ENCODE peak calls at places on chromosomes 2 and 18, in five cellular contexts. T, R, Y, M and F are unnamed samples.

GRCh38 chr18:12960846-12961397 is 13.1 kb downstream of the SEH1L start:
- DNase-seq in R (no peak), Y (no peak), M (no peak), T (no peak), F (no peak)

GRCh38 chr18:23887035-23887434 is 127.5 kb upstream of the TTC39C start:
- DNase-seq in R (no peak), T (no peak), M (no peak), Y (peak; percentile 12), F (no peak)

GRCh38 chr2:143954208-143954607 is 565.7 kb downstream of the ZEB2 start:
- DNase-seq in T (no peak), M (no peak), Y (peak; percentile 47), R (no peak), F (peak; percentile 55)

GRCh38 chr2:187586091-187586632 is 31.9 kb upstream of the TFPI start:
- DNase-seq in M (no peak), Y (peak; percentile 3), T (peak; percentile 34), R (no peak), F (peak; percentile 55)

GRCh38 chr18:58800582-58800981 is 64.1 kb upstream of the ZNF532 start:
- DNase-seq in Y (no peak), T (no peak), M (no peak), R (no peak), F (no peak)

GRCh38 chr2:129233751-129234406 is 745.6 kb upstream of the RAB6C start:
- DNase-seq in Y (peak; percentile 30), R (no peak), M (no peak), T (no peak), F (peak; percentile 4)

GRCh38 chr2:37688771-37689468 is 17.5 kb upstream of the CDC42EP3 start:
- DNase-seq in R (no peak), Y (peak; percentile 83), T (peak; percentile 85), M (no peak), F (peak; percentile 61)

GRCh38 chr18:22814329-22814703 is 118.8 kb upstream of the RBBP8 start:
- DNase-seq in R (no peak), M (no peak), Y (no peak), T (no peak), F (no peak)

GRCh38 chr2:197908940-197909339 is 104.5 kb downstream of the PLCL1 start:
- DNase-seq in T (no peak), R (no peak), Y (peak; percentile 44), M (no peak), F (peak; percentile 57)

GRCh38 chr2:191049728-191050639 is 36.0 kb upstream of the STAT1 start:
- DNase-seq in M (no peak), T (peak; percentile 65), Y (peak; percentile 98), R (no peak), F (peak; percentile 89)

GRCh38 chr2:154992826-154993225 is 294.3 kb downstream of the KCNJ3 start:
- DNase-seq in M (no peak), T (no peak), Y (no peak), R (no peak), F (no peak)

GRCh38 chr2:180376076-180376475 is 369.0 kb upstream of the CWC22 start:
- DNase-seq in R (no peak), T (peak; percentile 40), M (no peak), Y (no peak), F (peak; percentile 5)

GRCh38 chr18:49875783-49876182 is 62.5 kb upstream of the ACAA2 start:
- DNase-seq in M (no peak), R (no peak), T (no peak), Y (no peak), F (no peak)

GRCh38 chr2:233075966-233076339 is 15.8 kb downstream of the INPP5D start:
- DNase-seq in R (no peak), Y (no peak), T (no peak), M (no peak), F (no peak)

GRCh38 chr2:120253021-120253882 is 600 bp downstream of the RALB start:
- DNase-seq in M (peak; percentile 88), T (peak; percentile 58), R (peak; percentile 85), Y (peak; percentile 76), F (peak; percentile 83)

GRCh38 chr18:57811477-57812125 is 8.5 kb upstream of the ATP8B1 start:
- DNase-seq in Y (peak; percentile 40), T (no peak), R (no peak), M (no peak), F (no peak)

GRCh38 chr2:97871096-97871780 is 124.5 kb downstream of the TMEM131 start:
- DNase-seq in T (peak; percentile 85), R (no peak), M (no peak), Y (peak; percentile 74), F (peak; percentile 88)

GRCh38 chr2:175432021-175432420 is 250.5 kb upstream of the ATP5MC3 start:
- DNase-seq in T (no peak), M (no peak), R (no peak), Y (no peak), F (no peak)

GRCh38 chr2:8306530-8307351 is 375.1 kb upstream of the ID2 start:
- DNase-seq in T (peak; percentile 2), R (no peak), M (no peak), Y (peak; percentile 12), F (no peak)

GRCh38 chr18:32902566-32903330 is 129.9 kb upstream of the KLHL14 start:
- DNase-seq in M (no peak), R (no peak), T (no peak), Y (no peak), F (no peak)

GRCh38 chr18:32909798-32910561 is 137.2 kb upstream of the KLHL14 start:
- DNase-seq in Y (no peak), R (no peak), T (no peak), M (no peak), F (no peak)

GRCh38 chr18:32907215-32907590 is 134.4 kb upstream of the KLHL14 start:
- DNase-seq in Y (no peak), R (no peak), M (no peak), T (no peak), F (no peak)

GRCh38 chr18:32907656-32908441 is 135.0 kb upstream of the KLHL14 start:
- DNase-seq in Y (no peak), T (no peak), R (no peak), M (no peak), F (no peak)

GRCh38 chr18:32906506-32907214 is 133.8 kb upstream of the KLHL14 start:
- DNase-seq in Y (no peak), T (no peak), M (no peak), R (no peak), F (peak; percentile 19)
- H3K4me3 ChIP-seq in Y (no peak overlapping the region), T (no peak overlapping the region), M (no peak overlapping the region), R (no peak overlapping the region), F (no peak overlapping the region)

GRCh38 chr2:241734208-241734466 is 293 bp upstream of the D2HGDH start:
- DNase-seq in Y (no peak), M (no peak), T (no peak), R (no peak), F (no peak)
- TF ChIP-seq CTCF in Y (no peak), M (no peak), T (no peak), R (no peak), F (no peak)

DNA sequence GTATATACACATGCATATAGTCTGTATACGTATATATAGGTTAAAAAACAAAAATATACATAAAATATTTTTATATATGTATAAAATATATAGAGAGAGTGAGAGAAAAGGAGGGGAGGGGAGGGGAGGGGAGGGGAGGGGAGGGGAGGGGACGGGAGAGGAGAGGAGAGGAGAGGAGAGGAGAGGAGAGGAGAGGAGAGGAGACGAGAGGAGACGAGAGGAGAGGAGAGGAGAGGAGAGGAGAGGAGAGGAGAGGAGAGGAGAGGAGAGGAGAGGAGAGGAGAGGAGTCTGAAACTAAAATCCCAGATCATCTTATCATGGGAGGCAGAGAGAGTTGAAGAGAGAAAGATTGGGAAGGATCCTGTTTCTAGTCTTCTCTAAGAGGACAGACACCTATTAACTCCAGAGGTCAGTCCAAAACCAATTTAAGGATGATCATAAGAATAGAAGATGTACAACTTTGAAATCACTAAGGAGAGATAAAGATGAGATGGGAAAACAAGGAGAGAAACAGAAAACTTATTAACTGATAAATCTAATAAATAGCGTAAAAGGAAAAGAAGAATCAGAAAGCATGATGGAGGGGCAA is 195.4 kb downstream of the SRBD1 start:
- DNase-seq in T (no peak), M (no peak), R (no peak), Y (no peak), F (no peak)
- H3K4me3 ChIP-seq in T (no peak overlapping the region), M (no peak overlapping the region), R (no peak overlapping the region), Y (no peak overlapping the region), F (no peak overlapping the region)

GRCh38 chr2:80969900-80970299 is 665.3 kb upstream of the LRRTM1 start:
- DNase-seq in T (no peak), M (no peak), Y (no peak), R (no peak), F (no peak)

GRCh38 chr2:80968450-80968849 is 663.9 kb upstream of the LRRTM1 start:
- DNase-seq in T (no peak), Y (no peak), M (no peak), R (no peak), F (no peak)
- TF ChIP-seq CTCF in T (no peak), Y (no peak), M (no peak), R (no peak), F (no peak)

GRCh38 chr2:71004356-71004755 is 9.7 kb upstream of the TEX261 start:
- DNase-seq in M (no peak), Y (no peak), T (no peak), R (no peak), F (no peak)

GRCh38 chr2:71003396-71003795 is 8.7 kb upstream of the TEX261 start:
- DNase-seq in R (no peak), Y (no peak), M (no peak), T (no peak), F (no peak)

GRCh38 chr2:70999362-70999761 is 4.7 kb upstream of the TEX261 start:
- DNase-seq in Y (no peak), M (no peak), R (no peak), T (no peak), F (no peak)

GRCh38 chr2:71001592-71002570 is 7.2 kb upstream of the TEX261 start:
- DNase-seq in T (no peak), Y (no peak), R (no peak), M (no peak), F (no peak)

DNA sequence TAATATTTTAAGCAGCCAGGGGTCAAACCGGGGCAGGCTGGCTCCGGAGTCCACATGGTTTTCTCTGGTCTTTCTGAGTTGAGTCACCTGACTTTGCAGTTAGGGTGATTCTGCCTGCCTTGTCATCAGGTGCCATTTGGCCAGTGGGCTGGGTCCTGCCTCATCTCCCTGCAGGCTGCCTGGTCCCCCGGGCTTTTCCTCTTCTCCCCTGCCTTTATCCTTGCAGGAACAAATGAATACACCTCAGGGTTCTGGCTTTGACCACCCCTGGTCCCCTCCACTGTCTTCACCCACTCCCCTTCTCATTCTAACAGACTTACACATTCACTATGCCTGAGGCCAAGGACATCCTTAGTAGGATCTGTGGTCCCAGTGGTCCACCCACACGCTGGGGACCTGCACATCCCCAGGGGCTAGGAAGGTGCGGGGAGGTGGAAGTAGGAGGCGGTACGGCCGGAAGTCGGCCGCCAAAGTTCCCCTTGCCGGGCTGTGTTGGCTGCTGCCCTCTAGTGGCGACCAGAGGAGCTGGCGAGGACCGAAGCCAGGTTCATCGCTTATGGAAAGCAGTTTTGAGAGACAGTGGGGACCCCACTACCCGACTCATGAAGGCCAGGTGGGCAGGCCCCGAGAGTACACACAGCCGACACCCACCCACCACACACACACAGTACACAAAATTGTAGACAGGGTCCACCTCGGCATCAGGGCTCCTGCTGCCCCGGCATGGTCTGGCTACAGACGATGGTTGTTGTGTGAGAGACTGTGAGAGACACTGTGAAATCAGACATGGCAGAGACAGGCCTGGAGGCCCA is 6.3 kb upstream of the TEX261 start:
- DNase-seq in M (peak; percentile 78), R (peak; percentile 76), Y (peak; percentile 64), T (peak; percentile 49), F (peak; percentile 61)
- H3K4me3 ChIP-seq in M (no peak overlapping the region), R (no peak overlapping the region), Y (peak overlapping the region; percentile 46), T (peak overlapping the region; percentile 46), F (peak overlapping the region; percentile 34)